ENCODE peak calls at places on chromosome 5, in six cellular contexts. V is cardiac muscle cell, X is dorsolateral prefrontal cortex, H is NB4, Z is ovary, B is AG09309. R is an unnamed sample.

GRCh38 chr5:55852503-55852902 is 1.3 kb downstream of the IL31RA start:
- DNase-seq in V (no peak), X (no peak), H (peak; percentile 33), Z (no peak), B (no peak), R (no peak)

GRCh38 chr5:76670508-76670907 is 45.4 kb upstream of the F2R start:
- DNase-seq in V (no peak), X (no peak), H (no peak), Z (no peak), B (no peak), R (no peak)

GRCh38 chr5:105015098-105015497 is 1452.5 kb upstream of the NUDT12 start:
- DNase-seq in V (no peak), X (no peak), H (no peak), Z (no peak), B (no peak), R (no peak)

GRCh38 chr5:124755565-124755964 is 9.1 kb upstream of the ZNF608 start:
- DNase-seq in V (no peak), X (peak; percentile 42), H (peak; percentile 8), Z (peak; percentile 18), B (no peak), R (no peak)

GRCh38 chr5:10635257-10635860 is 71.5 kb downstream of the ANKRD33B start:
- DNase-seq in V (peak; percentile 22), X (no peak), H (peak; percentile 94), Z (no peak), B (no peak), R (no peak)

GRCh38 chr5:87686018-87686417 is 273.3 kb upstream of the CCNH start:
- DNase-seq in V (no peak), X (no peak), H (no peak), Z (no peak), B (no peak), R (no peak)

GRCh38 chr5:31806566-31806965 is 167.6 kb downstream of the PDZD2 start:
- DNase-seq in V (no peak), X (no peak), H (no peak), Z (no peak), B (no peak), R (no peak)

GRCh38 chr5:63249960-63250359 is 671.3 kb downstream of the LRRC70 start:
- DNase-seq in V (no peak), X (no peak), H (no peak), Z (no peak), B (no peak), R (no peak)

GRCh38 chr5:173808079-173808808 is 79.9 kb upstream of the CPEB4 start:
- DNase-seq in V (peak; percentile 34), X (no peak), H (peak; percentile 94), Z (no peak), B (no peak), R (no peak)

GRCh38 chr5:143536364-143536763 is 132.9 kb upstream of the NR3C1 start:
- DNase-seq in V (peak; percentile 98), X (no peak), H (no peak), Z (no peak), B (peak; percentile 93), R (peak; percentile 91)

GRCh38 chr5:153809181-153809580 is 229.5 kb downstream of the FAM114A2 start:
- DNase-seq in V (no peak), X (no peak), H (no peak), Z (no peak), B (no peak), R (no peak)

GRCh38 chr5:149631506-149631905 is 50.2 kb downstream of the ARHGEF37 start:
- DNase-seq in V (no peak), X (no peak), H (no peak), Z (no peak), B (no peak), R (no peak)

GRCh38 chr5:179274321-179275315 is 70.6 kb downstream of the ADAMTS2 start:
- DNase-seq in V (no peak), X (no peak), H (no peak), Z (no peak), B (no peak), R (no peak)

GRCh38 chr5:83925321-83925877 is 204.7 kb upstream of the HAPLN1 start:
- DNase-seq in V (peak; percentile 94), X (no peak), H (no peak), Z (no peak), B (peak; percentile 50), R (peak; percentile 87)

GRCh38 chr5:157106668-157107461 is 2.0 kb downstream of the HAVCR2 start:
- DNase-seq in V (no peak), X (no peak), H (peak; percentile 79), Z (no peak), B (no peak), R (no peak)

GRCh38 chr5:1750469-1750868 is 49.2 kb downstream of the MRPL36 start:
- DNase-seq in V (no peak), X (no peak), H (no peak), Z (no peak), B (no peak), R (no peak)

GRCh38 chr5:66209350-66209749 is 65.2 kb downstream of the SREK1 start:
- DNase-seq in V (no peak), X (no peak), H (no peak), Z (no peak), B (no peak), R (no peak)

GRCh38 chr5:171601266-171601881 is 181.9 kb downstream of the FGF18 start:
- DNase-seq in V (no peak), X (no peak), H (peak; percentile 83), Z (no peak), B (no peak), R (no peak)

GRCh38 chr5:66442951-66443445 is 153.2 kb upstream of the MAST4 start:
- DNase-seq in V (peak; percentile 95), X (no peak), H (no peak), Z (peak; percentile 82), B (no peak), R (no peak)

GRCh38 chr5:131877873-131878272 is 67.6 kb downstream of the MEIKIN start:
- DNase-seq in V (no peak), X (no peak), H (no peak), Z (no peak), B (no peak), R (no peak)

GRCh38 chr5:44774279-44774880 is 34.4 kb upstream of the MRPS30 start:
- DNase-seq in V (peak; percentile 71), X (no peak), H (peak; percentile 59), Z (no peak), B (peak; percentile 37), R (peak; percentile 64)

GRCh38 chr5:101143526-101143925 is 240.4 kb upstream of the ST8SIA4 start:
- DNase-seq in V (no peak), X (no peak), H (no peak), Z (no peak), B (no peak), R (no peak)

GRCh38 chr5:175851311-175851710 is 20.1 kb upstream of the CPLX2 start:
- DNase-seq in V (no peak), X (no peak), H (no peak), Z (no peak), B (no peak), R (no peak)

GRCh38 chr5:22496666-22497065 is 356.5 kb downstream of the CDH12 start:
- DNase-seq in V (no peak), X (no peak), H (no peak), Z (no peak), B (no peak), R (no peak)

GRCh38 chr5:40681351-40682311 is 1.9 kb downstream of the PTGER4 start:
- DNase-seq in V (no peak), X (no peak), H (peak; percentile 79), Z (no peak), B (no peak), R (no peak)

DNA sequence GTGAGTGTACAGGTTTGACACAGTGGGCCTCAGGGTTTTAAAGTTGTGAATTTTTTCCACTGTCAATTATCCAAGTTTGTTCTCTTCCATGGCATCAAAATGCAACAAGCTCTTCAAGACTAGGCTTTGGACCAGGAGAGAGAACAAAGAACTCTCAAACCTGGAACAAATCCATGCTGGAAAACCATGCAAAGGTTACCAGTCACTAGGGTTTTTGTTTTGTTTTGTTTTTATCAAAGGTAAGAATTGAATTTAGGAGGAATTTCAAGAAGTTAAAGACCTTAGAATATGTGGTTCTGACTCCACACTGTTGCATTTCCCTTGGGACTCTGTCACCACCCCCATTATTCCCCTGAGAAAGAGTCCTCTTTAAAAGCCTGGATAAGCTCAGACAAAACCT is 191.1 kb upstream of the PIK3R1 start:
- DNase-seq in V (no peak), X (no peak), H (no peak), Z (no peak), B (no peak), R (no peak)
- TF ChIP-seq CTCF in V (no peak), X (no peak), H (no peak), Z (no peak), B (no peak), R (no peak)

GRCh38 chr5:29161399-29161798 is 2032.1 kb upstream of the CDH6 start:
- DNase-seq in V (no peak), X (no peak), H (no peak), Z (no peak), B (no peak), R (no peak)
- H3K4me3 ChIP-seq in V (no peak overlapping the region), X (no peak overlapping the region), H (no peak overlapping the region), Z (no peak overlapping the region), B (no peak overlapping the region), R (no peak overlapping the region)

GRCh38 chr5:169006206-169006605 is 294.7 kb downstream of the SLIT3 start:
- DNase-seq in V (no peak), X (no peak), H (no peak), Z (no peak), B (no peak), R (no peak)

GRCh38 chr5:169002941-169003555 is 297.9 kb downstream of the SLIT3 start:
- DNase-seq in V (no peak), X (no peak), H (no peak), Z (no peak), B (no peak), R (no peak)

GRCh38 chr5:169004551-169004950 is 296.4 kb downstream of the SLIT3 start:
- DNase-seq in V (no peak), X (no peak), H (no peak), Z (no peak), B (no peak), R (peak; percentile 8)

GRCh38 chr5:169001392-169001791 is 299.5 kb downstream of the SLIT3 start:
- DNase-seq in V (no peak), X (no peak), H (no peak), Z (no peak), B (no peak), R (no peak)

GRCh38 chr5:169003721-169004481 is 297.0 kb downstream of the SLIT3 start:
- DNase-seq in V (peak; percentile 25), X (no peak), H (no peak), Z (peak; percentile 51), B (no peak), R (no peak)
- TF ChIP-seq CTCF in V (peak; percentile 49), X (peak; percentile 46), H (no peak), Z (peak; percentile 33), B (no peak), R (peak; percentile 40)

DNA sequence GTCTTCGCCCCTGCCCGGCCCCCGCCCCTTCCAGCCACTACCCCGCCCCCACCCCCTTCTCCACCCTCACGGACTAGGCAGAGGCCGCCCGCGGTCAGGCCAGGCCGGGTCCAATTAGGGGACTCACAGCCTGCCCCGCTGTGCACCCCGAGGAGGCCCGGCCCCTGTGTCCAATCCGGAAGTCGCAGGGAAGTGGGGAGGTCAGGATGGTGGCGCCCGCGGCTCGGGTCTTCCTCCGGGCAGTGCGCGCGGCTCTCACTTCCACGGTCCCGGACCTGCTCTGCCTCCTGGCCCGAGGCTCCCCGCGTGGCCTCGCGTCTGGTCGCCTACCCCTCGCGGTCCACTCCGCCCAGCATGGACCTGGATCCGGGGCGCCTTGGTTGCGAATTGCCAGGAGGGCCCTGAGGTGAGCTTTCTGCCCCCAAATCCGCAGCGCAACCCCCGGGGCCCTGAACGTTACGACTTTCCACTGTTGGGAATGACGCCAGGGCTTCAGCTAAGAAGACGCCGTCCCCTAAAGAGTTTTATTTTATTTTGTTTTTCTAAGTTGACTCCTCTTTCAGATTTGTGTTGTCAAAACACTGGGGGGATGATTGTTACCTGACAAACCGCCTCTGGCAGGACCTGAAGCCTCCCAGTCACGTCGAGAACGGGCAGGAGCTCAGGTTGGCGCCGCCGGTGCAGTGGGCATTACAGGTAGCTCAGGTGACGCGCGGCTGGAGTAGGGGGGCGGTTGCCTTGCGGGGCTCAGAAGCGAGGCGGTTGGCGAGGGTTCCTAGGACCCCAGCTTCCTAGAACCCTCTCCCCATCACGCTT is 790 bp upstream of the IRX2 start:
- DNase-seq in V (no peak), X (no peak), H (no peak), Z (no peak), B (no peak), R (no peak)
- H3K4me3 ChIP-seq in V (peak overlapping the region; percentile 54), X (peak overlapping the region; percentile 36), H (no peak overlapping the region), Z (no peak overlapping the region), B (peak overlapping the region; percentile 49), R (peak overlapping the region; percentile 56)